ENCODE peak calls at places on chromosomes 16 and 17, in eight cellular contexts. N is PC-3, U is OCI-LY7, O is HCT116, E is SK-N-SH, D is GM23338, R is neural progenitor cell, F is MM.1S. T is an unnamed sample.

GRCh38 chr16:27408012-27408601 is 6.1 kb downstream of the IL21R start:
- DNase-seq in N (no peak), U (peak), O (no peak), E (no peak), D (no peak), R (no peak), F (no peak), T (no peak)

GRCh38 chr17:15181816-15182215 is 83.3 kb downstream of the PMP22 start:
- DNase-seq in N (no peak), U (no peak), O (no peak), E (no peak), D (no peak), R (no peak), F (no peak), T (no peak)

GRCh38 chr16:86296263-86296662 is 214.1 kb upstream of the FOXF1 start:
- DNase-seq in N (no peak), U (no peak), O (no peak), E (no peak), D (no peak), R (no peak), F (no peak), T (no peak)

GRCh38 chr17:66747561-66748275 is 87.2 kb upstream of the CACNG5 start:
- DNase-seq in N (peak), U (no peak), O (no peak), E (no peak), D (no peak), R (no peak), F (no peak), T (no peak)

GRCh38 chr16:88383401-88384221 is 852 bp downstream of the ZNF469 start:
- DNase-seq in N (peak), U (no peak), O (peak), E (peak), D (peak), R (peak), F (no peak), T (peak)

GRCh38 chr16:27383511-27384243 is 18.3 kb upstream of the IL21R start:
- DNase-seq in N (no peak), U (no peak), O (no peak), E (no peak), D (no peak), R (no peak), F (peak), T (no peak)

GRCh38 chr17:77315551-77316190 is 174.9 kb downstream of the SEC14L1 start:
- DNase-seq in N (peak), U (peak), O (no peak), E (peak), D (no peak), R (no peak), F (no peak), T (no peak)

GRCh38 chr16:48531011-48531962 is 78.7 kb downstream of the N4BP1 start:
- DNase-seq in N (no peak), U (no peak), O (no peak), E (peak), D (no peak), R (no peak), F (no peak), T (peak)

GRCh38 chr17:34252138-34252889 is 2.8 kb upstream of the CCL2 start:
- DNase-seq in N (no peak), U (peak), O (no peak), E (peak), D (peak), R (no peak), F (no peak), T (peak)

GRCh38 chr17:336110-337021 is 16.2 kb downstream of the RPH3AL start:
- DNase-seq in N (no peak), U (no peak), O (no peak), E (peak), D (no peak), R (peak), F (no peak), T (no peak)

GRCh38 chr16:75065149-75065807 is 51.3 kb downstream of the LDHD start:
- DNase-seq in N (peak), U (no peak), O (no peak), E (no peak), D (no peak), R (no peak), F (no peak), T (peak)

GRCh38 chr16:17972460-17972943 is 364.0 kb downstream of the NPIPA8 start:
- DNase-seq in N (no peak), U (no peak), O (no peak), E (peak), D (no peak), R (no peak), F (no peak), T (no peak)

GRCh38 chr16:997440-998051 is 16.0 kb downstream of the SOX8 start:
- DNase-seq in N (peak), U (no peak), O (no peak), E (no peak), D (peak), R (peak), F (no peak), T (peak)

GRCh38 chr16:64712027-64712426 is 409.8 kb downstream of the CDH11 start:
- DNase-seq in N (no peak), U (no peak), O (no peak), E (no peak), D (no peak), R (no peak), F (no peak), T (no peak)

GRCh38 chr16:49674990-49675389 is 180.9 kb downstream of the ZNF423 start:
- DNase-seq in N (no peak), U (no peak), O (no peak), E (no peak), D (no peak), R (no peak), F (no peak), T (no peak)

GRCh38 chr16:11610121-11610505 is 23.4 kb upstream of the LITAF start:
- DNase-seq in N (no peak), U (no peak), O (no peak), E (no peak), D (no peak), R (no peak), F (no peak), T (no peak)

GRCh38 chr17:74603032-74603635 is 11.1 kb upstream of the CD300LD start:
- DNase-seq in N (no peak), U (no peak), O (no peak), E (no peak), D (no peak), R (no peak), F (no peak), T (no peak)
- H2AFZ ChIP-seq in N (no peak), U (no peak), O (no peak), E (no peak), D (no peak), R (no peak), F (no peak), T (no peak)

GRCh38 chr17:59388070-59388556 is 56.7 kb downstream of the YPEL2 start:
- DNase-seq in N (no peak), U (no peak), O (no peak), E (no peak), D (no peak), R (no peak), F (no peak), T (no peak)
- TF ChIP-seq EZH2phosphoT487 in N (no peak), U (no peak), O (no peak), E (no peak), D (no peak), R (no peak), F (no peak), T (no peak)

GRCh38 chr17:81871387-81872120 is 417 bp upstream of the ARHGDIA start:
- DNase-seq in N (peak), U (peak), O (peak), E (peak), D (peak), R (peak), F (peak), T (peak)
- TF ChIP-seq CTCF in N (peak), U (peak), O (no peak), E (peak), D (peak), R (peak), F (peak), T (peak)

DNA sequence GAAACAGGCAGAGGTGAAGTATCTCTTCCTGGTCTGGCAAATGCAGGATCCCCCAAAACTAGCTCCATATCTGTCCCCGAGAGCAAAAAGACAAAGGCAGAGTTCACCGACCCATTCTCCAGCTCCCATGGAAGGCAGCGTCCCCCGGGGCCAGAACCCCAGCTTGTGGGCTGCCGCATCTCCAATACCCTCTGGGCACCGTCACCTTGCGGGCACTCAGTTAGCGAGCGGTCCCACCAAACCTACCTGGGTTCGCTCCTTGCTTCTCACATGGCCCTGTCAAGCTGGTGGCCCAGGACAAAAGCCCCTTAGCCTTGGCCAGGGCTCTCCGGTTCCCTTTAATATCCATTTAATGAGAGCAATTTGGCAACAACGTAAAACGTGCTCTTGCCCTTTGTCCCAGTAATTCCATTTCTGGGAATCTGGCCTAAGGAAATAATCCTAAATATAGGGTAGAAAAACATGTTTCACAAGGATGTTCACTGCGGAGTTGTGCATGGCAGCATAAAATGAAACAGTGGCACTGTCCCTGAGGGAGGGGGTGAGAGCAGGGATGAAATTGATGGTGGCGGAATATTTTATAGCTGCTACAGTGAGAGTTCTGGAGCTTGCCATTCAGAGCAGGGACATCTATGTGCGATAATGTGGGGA is 157.1 kb downstream of the CMIP start:
- DNase-seq in N (peak), U (no peak), O (no peak), E (peak), D (no peak), R (no peak), F (no peak), T (no peak)
- H2AFZ ChIP-seq in N (no peak), U (no peak), O (no peak), E (no peak), D (no peak), R (no peak), F (no peak), T (no peak)